ENCODE peak calls at places on chromosomes 11 and 22, in nine cellular contexts. T is RCC 7860, J is ELF-1, W is hippocampal formation, G is upper lobe of right lung, V is transverse colon, R is hepatic stellate cell, P is AG10803, I is HS-5. U is an unnamed sample.

GRCh38 chr11:132131051-132131450 is 760.6 kb downstream of the NTM start:
- DNase-seq in T (no peak), J (no peak), W (no peak), G (no peak), V (no peak), R (no peak), P (no peak), I (no peak), U (no peak)

GRCh38 chr11:108593910-108594434 is 404 bp upstream of the EXPH5 start:
- DNase-seq in T (no peak), J (no peak), W (no peak), G (no peak), V (no peak), R (no peak), P (no peak), I (no peak), U (no peak)

GRCh38 chr11:118232659-118233058 is 7.8 kb upstream of the JAML start:
- DNase-seq in T (no peak), J (no peak), W (no peak), G (no peak), V (no peak), R (no peak), P (no peak), I (no peak), U (no peak)

GRCh38 chr22:30423296-30423958 is 2.1 kb upstream of the MTFP1 start:
- DNase-seq in T (peak; percentile 85), J (no peak), W (no peak), G (peak; percentile 88), V (peak; percentile 56), R (no peak), P (no peak), I (peak; percentile 63), U (no peak)

GRCh38 chr11:117610045-117610444 is 187.0 kb downstream of the DSCAML1 start:
- DNase-seq in T (peak; percentile 60), J (no peak), W (no peak), G (no peak), V (no peak), R (no peak), P (no peak), I (peak; percentile 4), U (no peak)

GRCh38 chr11:17602105-17603001 is 55.3 kb downstream of the OTOG start:
- DNase-seq in T (no peak), J (no peak), W (no peak), G (no peak), V (no peak), R (no peak), P (no peak), I (no peak), U (no peak)

GRCh38 chr11:61803889-61804647 is 11.4 kb downstream of the FEN1 start:
- DNase-seq in T (no peak), J (no peak), W (no peak), G (no peak), V (no peak), R (no peak), P (no peak), I (no peak), U (no peak)

GRCh38 chr11:55652560-55652959 is 4.4 kb downstream of the OR4S2 start:
- DNase-seq in T (no peak), J (no peak), W (no peak), G (no peak), V (no peak), R (no peak), P (no peak), I (no peak), U (no peak)

GRCh38 chr11:63610604-63611394 is 3.4 kb downstream of the PLAAT3 start:
- DNase-seq in T (no peak), J (peak; percentile 75), W (peak; percentile 46), G (no peak), V (no peak), R (no peak), P (no peak), I (no peak), U (no peak)

GRCh38 chr11:120660024-120660565 is 148.5 kb downstream of the GRIK4 start:
- DNase-seq in T (peak; percentile 48), J (peak; percentile 74), W (no peak), G (no peak), V (peak; percentile 41), R (no peak), P (no peak), I (no peak), U (no peak)

GRCh38 chr22:25987948-25988347 is 181.3 kb upstream of the SEZ6L start:
- DNase-seq in T (no peak), J (no peak), W (no peak), G (no peak), V (no peak), R (no peak), P (no peak), I (no peak), U (no peak)

GRCh38 chr11:126115820-126116319 is 53.2 kb upstream of the CDON start:
- DNase-seq in T (no peak), J (peak; percentile 66), W (no peak), G (peak; percentile 84), V (peak; percentile 73), R (peak; percentile 76), P (peak; percentile 91), I (no peak), U (peak; percentile 92)

GRCh38 chr22:18110194-18110943 is at the start of gene TUBA8:
- DNase-seq in T (no peak), J (peak; percentile 43), W (no peak), G (peak; percentile 70), V (peak; percentile 25), R (peak; percentile 59), P (peak; percentile 19), I (no peak), U (peak; percentile 12)

GRCh38 chr11:87368876-87369480 is 331.2 kb downstream of the TMEM135 start:
- DNase-seq in T (no peak), J (peak; percentile 52), W (no peak), G (no peak), V (no peak), R (no peak), P (no peak), I (no peak), U (no peak)